ENCODE peak calls at places on chromosome 22, in ten cellular contexts. Q is HCT116, A is A549, R is endothelial cell of umbilical vein, N is NB4, D is H1, H is SK-N-SH, C is K562, J is HepG2, S is GM12878. M is an unnamed sample.

GRCh38 chr22:41094036-41094435 is 1.6 kb downstream of the EP300 start:
- DNase-seq in J (peak; percentile 31), D (no peak), S (no peak), C (no peak), Q (no peak), N (peak; percentile 62), H (peak; percentile 10), A (peak; percentile 21), R (peak; percentile 47), M (no peak)

GRCh38 chr22:24580276-24580675 is 12.6 kb downstream of the LRRC75B start:
- DNase-seq in S (no peak), R (no peak), J (no peak), A (no peak), H (no peak), Q (no peak), C (no peak), N (no peak), D (no peak), M (no peak)

GRCh38 chr22:20636945-20637344 is 129.5 kb downstream of the MED15 start:
- DNase-seq in J (no peak), Q (no peak), D (no peak), A (no peak), H (no peak), N (no peak), C (no peak), S (no peak), R (no peak), M (no peak)

GRCh38 chr22:50531546-50532352 is 1.9 kb upstream of the TYMP start:
- DNase-seq in A (peak; percentile 75), D (no peak), N (peak; percentile 77), Q (no peak), S (no peak), C (no peak), J (no peak), H (peak; percentile 90), R (peak; percentile 42), M (peak; percentile 68)

GRCh38 chr22:48554893-48555552 is 1272.7 kb downstream of the BRD1 start:
- DNase-seq in D (no peak), J (no peak), R (no peak), H (no peak), Q (no peak), A (no peak), S (no peak), C (no peak), N (no peak), M (peak; percentile 64)

GRCh38 chr22:46587492-46588278 is 32.5 kb upstream of the GRAMD4 start:
- DNase-seq in Q (no peak), H (peak; percentile 71), A (no peak), C (no peak), N (no peak), R (no peak), D (no peak), S (peak; percentile 35), J (no peak), M (peak; percentile 13)

GRCh38 chr22:27170491-27170890 is 513.1 kb downstream of the MIAT start:
- DNase-seq in D (no peak), R (peak; percentile 36), H (no peak), A (peak; percentile 69), S (no peak), C (no peak), N (peak; percentile 50), J (no peak), Q (peak; percentile 29), M (no peak)

GRCh38 chr22:45242778-45243191 is 2.1 kb upstream of the KIAA0930 start:
- DNase-seq in A (peak; percentile 47), J (peak; percentile 57), H (no peak), D (no peak), Q (no peak), N (peak; percentile 53), S (no peak), R (peak; percentile 36), C (no peak), M (no peak)

GRCh38 chr22:17964153-17964552 is 60.2 kb downstream of the MICAL3 start:
- DNase-seq in C (no peak), R (no peak), S (no peak), H (no peak), A (no peak), N (no peak), D (no peak), Q (no peak), J (no peak), M (no peak)

GRCh38 chr22:17994424-17995108 is 29.8 kb downstream of the MICAL3 start:
- DNase-seq in C (no peak), Q (no peak), H (no peak), S (no peak), N (no peak), D (no peak), A (no peak), R (no peak), J (no peak), M (no peak)

GRCh38 chr22:38267086-38267485 is 5.7 kb downstream of the TMEM184B start:
- DNase-seq in Q (no peak), S (no peak), D (no peak), J (no peak), R (peak; percentile 52), H (no peak), C (peak; percentile 24), A (no peak), N (peak; percentile 71), M (no peak)

GRCh38 chr22:29782061-29782845 is 15.1 kb downstream of the UQCR10 start:
- DNase-seq in Q (no peak), D (no peak), C (no peak), H (no peak), R (no peak), N (no peak), S (no peak), A (no peak), J (peak; percentile 50), M (no peak)

GRCh38 chr22:48756146-48757111 is 1071.2 kb downstream of the BRD1 start:
- DNase-seq in D (no peak), S (no peak), N (peak; percentile 19), Q (no peak), H (no peak), A (peak; percentile 7), J (no peak), R (no peak), C (no peak), M (peak; percentile 9)

DNA sequence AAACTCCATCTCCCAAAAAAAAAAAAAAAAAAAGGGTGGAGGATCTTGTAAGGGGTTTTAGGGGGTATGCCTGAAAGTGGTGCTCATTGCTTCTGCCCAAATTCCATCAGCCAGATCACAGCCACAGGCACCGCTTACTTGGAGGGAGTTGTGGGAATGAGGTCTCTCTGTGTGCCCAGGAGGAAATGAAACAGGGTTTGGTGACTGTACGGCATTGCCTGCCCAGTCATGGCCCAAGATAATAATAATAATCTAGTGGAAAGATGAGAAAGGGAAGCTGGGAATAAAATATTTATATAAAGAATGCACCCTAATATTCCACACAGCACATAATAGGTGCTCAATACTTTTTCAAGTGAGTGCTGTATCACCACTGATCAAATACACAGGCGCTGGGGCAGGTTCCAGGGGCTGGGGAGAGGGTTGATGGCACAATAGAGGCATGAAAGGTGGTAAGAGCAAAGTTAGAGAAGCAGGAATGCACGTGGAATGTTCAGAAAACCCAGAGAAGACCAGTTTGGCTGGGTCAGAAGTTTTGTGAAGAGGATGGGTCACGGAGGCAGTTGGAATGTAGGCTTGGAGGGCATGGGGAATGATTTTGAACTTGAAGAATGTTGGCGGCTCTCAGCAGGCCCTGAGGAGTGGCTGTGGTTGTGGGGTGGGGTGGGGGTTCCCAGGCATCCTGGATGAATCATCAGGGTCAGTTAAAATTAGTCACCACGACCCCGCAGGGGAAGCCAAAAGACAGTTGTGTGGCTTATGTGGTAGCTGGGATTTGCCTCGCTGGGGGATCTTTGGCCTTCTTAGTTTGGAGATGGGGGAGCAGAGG is 12.5 kb upstream of the MB start:
- DNase-seq in J (no peak), C (peak; percentile 26), R (peak; percentile 79), S (peak; percentile 61), H (no peak), Q (peak; percentile 87), A (peak; percentile 93), N (peak; percentile 93), D (peak; percentile 60), M (no peak)
- TF ChIP-seq MAX in J (no peak), C (no peak), R (no peak), S (no peak), H (peak; percentile 74), Q (peak; percentile 59), A (peak; percentile 78), N (peak; percentile 6), D (no peak), M (no peak)

GRCh38 chr22:43643362-43643761 is 168.7 kb downstream of the EFCAB6 start:
- DNase-seq in A (no peak), Q (no peak), R (no peak), H (no peak), C (no peak), J (no peak), S (no peak), N (no peak), D (no peak), M (no peak)
- TF ChIP-seq MAX in A (no peak), Q (no peak), R (no peak), H (no peak), C (no peak), J (no peak), S (no peak), N (no peak), D (no peak), M (no peak)

GRCh38 chr22:36641902-36642640 is 61.5 kb downstream of the CACNG2 start:
- DNase-seq in C (no peak), J (no peak), A (peak; percentile 20), S (no peak), D (no peak), Q (no peak), H (no peak), N (peak; percentile 42), R (no peak), M (no peak)
- TF ChIP-seq MAX in C (no peak), J (no peak), A (no peak), S (no peak), D (no peak), Q (no peak), H (no peak), N (no peak), R (no peak), M (no peak)

DNA sequence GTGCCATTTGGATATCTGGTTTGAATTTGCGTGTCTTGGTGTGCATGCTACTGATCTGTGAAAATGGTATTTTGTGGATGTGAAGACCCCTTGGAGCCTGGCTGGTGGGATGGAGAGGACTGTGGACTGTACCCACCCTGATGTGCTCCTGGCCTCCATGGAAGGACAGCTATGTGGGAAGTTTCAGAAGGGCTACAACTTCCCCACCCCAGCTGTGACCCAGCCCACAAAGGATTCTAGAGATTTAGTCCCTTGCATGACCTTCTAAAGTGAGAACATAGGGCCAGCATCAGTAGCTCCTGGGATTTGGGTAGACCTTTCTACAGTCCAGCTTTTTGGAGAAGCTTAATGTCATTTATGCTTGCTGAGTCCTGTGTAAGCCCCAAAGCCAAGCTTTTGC is 173.4 kb downstream of the BCR start:
- DNase-seq in D (no peak), A (no peak), H (no peak), C (no peak), R (no peak), N (no peak), S (no peak), J (no peak), Q (no peak), M (no peak)
- TF ChIP-seq MAX in D (no peak), A (no peak), H (no peak), C (no peak), R (no peak), N (no peak), S (no peak), J (no peak), Q (no peak), M (no peak)

M was measured in WTC11.